ENCODE peak calls at places on chromosomes 5 and 9, in nine cellular contexts. G is NCI-H2029 treated with DMSO at 0.1 percent for 48 hours, C is heart left ventricle, F is coronary artery, N is T-cell, W is HCEC 1CT, E is memory B cell, Q is fibroblast of the aortic adventitia, X is iPS-NIHi11. V is an unnamed sample.

GRCh38 chr9:98099898-98100297 is 19.1 kb downstream of the TRIM14 start:
- DNase-seq in G (peak), C (no peak), F (no peak), N (no peak), W (no peak), E (no peak), Q (no peak), X (no peak), V (no peak)

GRCh38 chr9:123617286-123617685 is 261.3 kb downstream of the CRB2 start:
- DNase-seq in G (no peak), C (no peak), F (no peak), N (no peak), W (no peak), E (no peak), Q (no peak), X (no peak), V (no peak)

GRCh38 chr5:103674321-103674720 is 111.7 kb upstream of the NUDT12 start:
- DNase-seq in G (peak), C (no peak), F (no peak), N (no peak), W (no peak), E (no peak), Q (peak), X (no peak), V (no peak)

GRCh38 chr5:52943285-52943684 is 45.9 kb upstream of the ITGA2 start:
- DNase-seq in G (no peak), C (no peak), F (no peak), N (no peak), W (peak), E (no peak), Q (no peak), X (no peak), V (no peak)

GRCh38 chr9:87622936-87623335 is 103.0 kb upstream of the CTSL start:
- DNase-seq in G (no peak), C (no peak), F (no peak), N (no peak), W (no peak), E (no peak), Q (no peak), X (no peak), V (no peak)

GRCh38 chr5:8413975-8414374 is 545.0 kb downstream of the MTRR start:
- DNase-seq in G (no peak), C (no peak), F (no peak), N (no peak), W (no peak), E (no peak), Q (no peak), X (no peak), V (no peak)

GRCh38 chr5:75405296-75405695 is 68.3 kb downstream of the HMGCR start:
- DNase-seq in G (no peak), C (no peak), F (no peak), N (no peak), W (peak), E (no peak), Q (no peak), X (no peak), V (no peak)

GRCh38 chr5:156181656-156182055 is 145.3 kb upstream of the SGCD start:
- DNase-seq in G (no peak), C (no peak), F (no peak), N (no peak), W (no peak), E (no peak), Q (no peak), X (no peak), V (no peak)

GRCh38 chr9:91302831-91303230 is 58.9 kb downstream of the AUH start:
- DNase-seq in G (peak), C (no peak), F (no peak), N (no peak), W (peak), E (no peak), Q (peak), X (no peak), V (no peak)

GRCh38 chr9:127865645-127866464 is 11.4 kb upstream of the ENG start:
- DNase-seq in G (no peak), C (peak), F (no peak), N (peak), W (no peak), E (no peak), Q (no peak), X (no peak), V (no peak)

GRCh38 chr5:78404682-78405293 is 44.4 kb downstream of the SCAMP1 start:
- DNase-seq in G (no peak), C (no peak), F (no peak), N (no peak), W (no peak), E (no peak), Q (no peak), X (no peak), V (no peak)

GRCh38 chr9:95775191-95775590 is 100.3 kb upstream of the ERCC6L2 start:
- DNase-seq in G (no peak), C (no peak), F (no peak), N (no peak), W (no peak), E (no peak), Q (no peak), X (no peak), V (no peak)

GRCh38 chr5:82004511-82004910 is 32.7 kb downstream of the ATG10 start:
- DNase-seq in G (no peak), C (no peak), F (no peak), N (no peak), W (peak), E (no peak), Q (no peak), X (no peak), V (no peak)

GRCh38 chr9:113992276-113992951 is 85.7 kb downstream of the AMBP start:
- DNase-seq in G (peak), C (peak), F (no peak), N (no peak), W (no peak), E (no peak), Q (no peak), X (no peak), V (no peak)

GRCh38 chr9:116643691-116644090 is 43.4 kb upstream of the TRIM32 start:
- DNase-seq in G (no peak), C (no peak), F (no peak), N (no peak), W (no peak), E (no peak), Q (peak), X (no peak), V (no peak)

GRCh38 chr5:84255318-84255717 is 129.4 kb downstream of the EDIL3 start:
- DNase-seq in G (no peak), C (no peak), F (no peak), N (no peak), W (peak), E (no peak), Q (peak), X (no peak), V (no peak)

GRCh38 chr5:139488269-139488668 is 5.7 kb upstream of the STING1 start:
- DNase-seq in G (no peak), C (peak), F (no peak), N (no peak), W (no peak), E (no peak), Q (no peak), X (no peak), V (no peak)

GRCh38 chr9:70868661-70869652 is 252.5 kb downstream of the TRPM3 start:
- DNase-seq in G (no peak), C (no peak), F (peak), N (no peak), W (no peak), E (no peak), Q (peak), X (peak), V (no peak)

GRCh38 chr5:55172051-55172899 is 702 bp downstream of the CDC20B start:
- DNase-seq in G (peak), C (peak), F (no peak), N (peak), W (peak), E (peak), Q (peak), X (peak), V (no peak)

GRCh38 chr9:114349713-114350480 is 20.2 kb downstream of the ORM2 start:
- DNase-seq in G (no peak), C (no peak), F (no peak), N (no peak), W (no peak), E (no peak), Q (no peak), X (no peak), V (no peak)

GRCh38 chr5:131595088-131596033 is 39.7 kb downstream of the RAPGEF6 start:
- DNase-seq in G (no peak), C (no peak), F (no peak), N (no peak), W (no peak), E (no peak), Q (no peak), X (no peak), V (no peak)

GRCh38 chr9:129550199-129550839 is 70.6 kb downstream of the C9orf50 start:
- DNase-seq in G (no peak), C (peak), F (peak), N (no peak), W (peak), E (no peak), Q (peak), X (peak), V (no peak)

GRCh38 chr5:103582364-103582763 is 19.8 kb upstream of the NUDT12 start:
- DNase-seq in G (peak), C (no peak), F (no peak), N (no peak), W (peak), E (no peak), Q (peak), X (peak), V (no peak)

GRCh38 chr9:99051851-99052250 is 53.1 kb upstream of the TGFBR1 start:
- DNase-seq in G (no peak), C (no peak), F (no peak), N (no peak), W (no peak), E (no peak), Q (peak), X (no peak), V (no peak)

GRCh38 chr5:27592231-27592630 is 553.8 kb upstream of the CDH9 start:
- DNase-seq in G (no peak), C (no peak), F (no peak), N (no peak), W (peak), E (no peak), Q (peak), X (no peak), V (no peak)

GRCh38 chr9:35733109-35733541 is 659 bp downstream of the CREB3 start:
- DNase-seq in G (no peak), C (no peak), F (no peak), N (no peak), W (peak), E (no peak), Q (peak), X (peak), V (no peak)

GRCh38 chr9:75185585-75186170 is 97.4 kb downstream of the OSTF1 start:
- DNase-seq in G (peak), C (no peak), F (no peak), N (peak), W (peak), E (no peak), Q (peak), X (peak), V (no peak)

GRCh38 chr5:57335092-57335491 is 147.5 kb downstream of the ACTBL2 start:
- DNase-seq in G (no peak), C (no peak), F (no peak), N (no peak), W (peak), E (no peak), Q (peak), X (no peak), V (no peak)

GRCh38 chr5:168793844-168794837 is 215.0 kb upstream of the PANK3 start:
- DNase-seq in G (no peak), C (no peak), F (no peak), N (no peak), W (peak), E (no peak), Q (peak), X (no peak), V (no peak)

GRCh38 chr9:125763373-125763772 is 16.2 kb downstream of the PBX3 start:
- DNase-seq in G (peak), C (no peak), F (no peak), N (no peak), W (peak), E (no peak), Q (peak), X (peak), V (no peak)

GRCh38 chr9:116721411-116721810 is 34.3 kb downstream of the TRIM32 start:
- DNase-seq in G (no peak), C (no peak), F (no peak), N (no peak), W (no peak), E (no peak), Q (no peak), X (no peak), V (no peak)

GRCh38 chr5:36285837-36286615 is 15.7 kb downstream of the RANBP3L start:
- DNase-seq in G (no peak), C (no peak), F (no peak), N (no peak), W (no peak), E (no peak), Q (no peak), X (no peak), V (no peak)

GRCh38 chr9:79939819-79940218 is 368.1 kb downstream of the TLE4 start:
- DNase-seq in G (no peak), C (no peak), F (no peak), N (no peak), W (no peak), E (no peak), Q (no peak), X (no peak), V (no peak)

V was measured in iPS DF 19.7.